ENCODE peak calls at places on chromosomes 13 and 19, in six cellular contexts. B, K, Y, Q, T and U are unnamed samples.

GRCh38 chr13:51249767-51250741 is 27.9 kb downstream of the FAM124A start:
- DNase-seq in T (no peak), Y (no peak), Q (peak; percentile 11), K (no peak), B (no peak), U (no peak)

GRCh38 chr13:112486386-112487126 is 101.4 kb downstream of the TUBGCP3 start:
- DNase-seq in Q (no peak), T (no peak), Y (no peak), B (no peak), K (no peak), U (no peak)

GRCh38 chr19:30029721-30030510 is 87.9 kb downstream of the URI1 start:
- DNase-seq in Y (no peak), Q (peak; percentile 24), T (no peak), K (no peak), B (no peak), U (no peak)

GRCh38 chr19:45782820-45783785 is 813 bp upstream of the DMPK start:
- DNase-seq in K (no peak), B (no peak), T (no peak), Q (peak; percentile 73), Y (peak; percentile 60), U (no peak)

GRCh38 chr13:41061914-41062837 is 867 bp downstream of the WBP4 start:
- DNase-seq in T (no peak), K (no peak), B (no peak), Y (no peak), Q (peak; percentile 75), U (no peak)

GRCh38 chr13:34749046-34749445 is 193.0 kb upstream of the NBEA start:
- DNase-seq in T (no peak), K (no peak), B (no peak), Y (peak; percentile 34), Q (no peak), U (no peak)

GRCh38 chr13:48562296-48563066 is 29.6 kb upstream of the RCBTB2 start:
- DNase-seq in B (no peak), Y (no peak), T (no peak), Q (no peak), K (no peak), U (no peak)

GRCh38 chr19:11254662-11255061 is 7.7 kb downstream of the DOCK6 start:
- DNase-seq in B (no peak), K (no peak), T (no peak), Q (no peak), Y (no peak), U (no peak)

GRCh38 chr19:29850482-29850881 is 38.7 kb downstream of the CCNE1 start:
- DNase-seq in T (no peak), K (no peak), Y (no peak), B (no peak), Q (no peak), U (no peak)

GRCh38 chr13:60425332-60425731 is 28.3 kb downstream of the TDRD3 start:
- DNase-seq in Y (no peak), T (no peak), Q (no peak), B (no peak), K (no peak), U (no peak)

GRCh38 chr13:21730186-21730880 is 59.5 kb downstream of the FGF9 start:
- DNase-seq in K (no peak), Y (no peak), B (no peak), T (no peak), Q (no peak), U (no peak)

GRCh38 chr19:12353375-12353774 is 12.1 kb downstream of the ZNF442 start:
- DNase-seq in Y (no peak), Q (no peak), T (no peak), K (no peak), B (no peak), U (no peak)